ENCODE peak calls at places on chromosomes 11 and 22, in four cellular contexts. One of them, this sample, is unnamed.

GRCh38 chr11:19673924-19674390 is 38.7 kb upstream of the NAV2 start:
- DNase-seq in GM12878: no peak
- DNase-seq in K562: no peak
- DNase-seq in H1: peak; percentile 54
- DNase-seq in this sample: no peak

GRCh38 chr11:73361953-73362776 is 14.0 kb upstream of the RELT start:
- DNase-seq in GM12878: no peak
- DNase-seq in K562: peak; percentile 98
- DNase-seq in H1: peak; percentile 99
- DNase-seq in this sample: no peak

GRCh38 chr22:45604239-45604711 is 67.4 kb upstream of the ATXN10 start:
- DNase-seq in K562: no peak
- DNase-seq in GM12878: no peak
- DNase-seq in H1: no peak
- DNase-seq in this sample: no peak

GRCh38 chr11:11660351-11660750 is 38.5 kb upstream of the GALNT18 start:
- DNase-seq in GM12878: no peak
- DNase-seq in H1: no peak
- DNase-seq in K562: no peak
- DNase-seq in this sample: no peak

GRCh38 chr22:30861131-30861530 is 107.4 kb downstream of the MORC2 start:
- DNase-seq in H1: peak; percentile 38
- DNase-seq in GM12878: no peak
- DNase-seq in K562: no peak
- DNase-seq in this sample: no peak

GRCh38 chr11:129314381-129314780 is 61.3 kb upstream of the BARX2 start:
- DNase-seq in GM12878: no peak
- DNase-seq in K562: no peak
- DNase-seq in H1: no peak
- DNase-seq in this sample: no peak

GRCh38 chr11:86064236-86064803 is 4.6 kb downstream of the PICALM start:
- DNase-seq in K562: no peak
- DNase-seq in GM12878: no peak
- DNase-seq in H1: no peak
- DNase-seq in this sample: no peak

GRCh38 chr22:32325811-32326237 is 31.8 kb upstream of the RFPL3 start:
- DNase-seq in K562: no peak
- DNase-seq in GM12878: no peak
- DNase-seq in H1: peak; percentile 61
- DNase-seq in this sample: no peak

GRCh38 chr11:119051440-119052162 is 5.4 kb downstream of the HYOU1 start:
- DNase-seq in H1: no peak
- DNase-seq in K562: peak; percentile 5
- DNase-seq in GM12878: peak; percentile 51
- DNase-seq in this sample: no peak

GRCh38 chr11:130024356-130024755 is 21.7 kb upstream of the PRDM10 start:
- DNase-seq in GM12878: no peak
- DNase-seq in H1: no peak
- DNase-seq in K562: no peak
- DNase-seq in this sample: no peak

GRCh38 chr11:67282155-67282875 is 6.8 kb upstream of the ANKRD13D start:
- DNase-seq in K562: no peak
- DNase-seq in H1: no peak
- DNase-seq in GM12878: no peak
- DNase-seq in this sample: no peak

GRCh38 chr11:86559311-86559945 is 113.0 kb downstream of the ME3 start:
- DNase-seq in GM12878: no peak
- DNase-seq in H1: no peak
- DNase-seq in K562: no peak
- DNase-seq in this sample: no peak

GRCh38 chr11:2092464-2092910 is 46.7 kb downstream of the IGF2 start:
- DNase-seq in K562: no peak
- DNase-seq in GM12878: no peak
- DNase-seq in H1: no peak
- DNase-seq in this sample: no peak

GRCh38 chr11:2094354-2095197 is 44.6 kb downstream of the IGF2 start:
- DNase-seq in K562: no peak
- DNase-seq in GM12878: no peak
- DNase-seq in H1: no peak
- DNase-seq in this sample: no peak

GRCh38 chr11:2093575-2094353 is 45.4 kb downstream of the IGF2 start:
- DNase-seq in GM12878: no peak
- DNase-seq in K562: no peak
- DNase-seq in H1: no peak
- DNase-seq in this sample: no peak

GRCh38 chr11:2091786-2092463 is 47.3 kb downstream of the IGF2 start:
- DNase-seq in K562: no peak
- DNase-seq in H1: no peak
- DNase-seq in GM12878: no peak
- DNase-seq in this sample: no peak

GRCh38 chr11:2092956-2093412 is 46.2 kb downstream of the IGF2 start:
- DNase-seq in H1: no peak
- DNase-seq in GM12878: no peak
- DNase-seq in K562: no peak
- DNase-seq in this sample: no peak
- TF ChIP-seq HDAC2 in H1: no peak
- TF ChIP-seq HDAC2 in GM12878: no peak
- TF ChIP-seq HDAC2 in K562: no peak
- TF ChIP-seq HDAC2 in this sample: no peak

GRCh38 chr22:36871669-36872081 is 10.9 kb downstream of the NCF4 start:
- DNase-seq in GM12878: no peak
- DNase-seq in K562: no peak
- DNase-seq in H1: no peak
- DNase-seq in this sample: no peak
- TF ChIP-seq TAF1 in GM12878: no peak
- TF ChIP-seq TAF1 in K562: no peak
- TF ChIP-seq TAF1 in H1: no peak
- TF ChIP-seq TAF1 in this sample: no peak

GRCh38 chr11:62075438-62075837 is 48.4 kb upstream of the INCENP start:
- DNase-seq in H1: no peak
- DNase-seq in K562: no peak
- DNase-seq in GM12878: no peak
- DNase-seq in this sample: no peak

GRCh38 chr11:62082292-62082657 is 41.5 kb upstream of the INCENP start:
- DNase-seq in K562: no peak
- DNase-seq in H1: no peak
- DNase-seq in GM12878: no peak
- DNase-seq in this sample: no peak

GRCh38 chr11:62073061-62073460 is 50.8 kb upstream of the INCENP start:
- DNase-seq in H1: no peak
- DNase-seq in K562: no peak
- DNase-seq in GM12878: no peak
- DNase-seq in this sample: no peak

GRCh38 chr11:62081378-62082291 is 42.2 kb upstream of the INCENP start:
- DNase-seq in K562: peak; percentile 78
- DNase-seq in H1: peak; percentile 95
- DNase-seq in GM12878: peak; percentile 8
- DNase-seq in this sample: peak; percentile 46

GRCh38 chr11:62077136-62077535 is 46.7 kb upstream of the INCENP start:
- DNase-seq in H1: no peak
- DNase-seq in GM12878: no peak
- DNase-seq in K562: no peak
- DNase-seq in this sample: no peak
- TF ChIP-seq HDAC2 in H1: no peak
- TF ChIP-seq HDAC2 in GM12878: no peak
- TF ChIP-seq HDAC2 in K562: no peak
- TF ChIP-seq HDAC2 in this sample: no peak

GRCh38 chr11:123546515-123546914 is 107.9 kb downstream of the SCN3B start:
- DNase-seq in GM12878: no peak
- DNase-seq in H1: no peak
- DNase-seq in K562: no peak
- DNase-seq in this sample: no peak

GRCh38 chr11:123544631-123545375 is 109.6 kb downstream of the SCN3B start:
- DNase-seq in H1: no peak
- DNase-seq in K562: no peak
- DNase-seq in GM12878: no peak
- DNase-seq in this sample: no peak

GRCh38 chr11:123545726-123546125 is 108.7 kb downstream of the SCN3B start:
- DNase-seq in GM12878: no peak
- DNase-seq in H1: no peak
- DNase-seq in K562: no peak
- DNase-seq in this sample: no peak

GRCh38 chr11:123548774-123549173 is 105.7 kb downstream of the SCN3B start:
- DNase-seq in H1: no peak
- DNase-seq in K562: no peak
- DNase-seq in GM12878: no peak
- DNase-seq in this sample: no peak

DNA sequence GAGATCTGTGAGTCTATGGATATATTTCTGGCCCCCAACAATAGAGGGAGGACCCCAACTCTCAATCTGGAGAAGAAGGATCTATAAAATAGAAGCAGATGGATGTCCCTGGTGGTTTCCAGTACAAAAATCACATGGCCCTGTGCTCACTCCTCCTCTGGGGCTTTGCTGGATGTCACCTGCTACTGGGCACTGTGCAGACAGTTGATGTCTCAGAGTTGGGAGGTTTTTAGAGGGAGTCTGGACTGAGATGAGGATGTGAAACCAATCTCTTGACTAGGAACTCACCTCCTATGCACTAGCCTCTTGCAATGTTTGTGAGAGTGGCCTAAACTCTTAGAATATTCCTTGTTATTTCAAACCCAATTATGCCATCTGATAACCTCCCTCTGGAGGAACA is 107.2 kb downstream of the SCN3B start:
- DNase-seq in K562: no peak
- DNase-seq in GM12878: peak; percentile 34
- DNase-seq in H1: no peak
- DNase-seq in this sample: no peak
- TF ChIP-seq TAF1 in K562: no peak
- TF ChIP-seq TAF1 in GM12878: no peak
- TF ChIP-seq TAF1 in H1: no peak
- TF ChIP-seq TAF1 in this sample: no peak

GRCh38 chr11:123678246-123678645 is 23.8 kb upstream of the SCN3B start:
- DNase-seq in GM12878: no peak
- DNase-seq in H1: no peak
- DNase-seq in K562: no peak
- DNase-seq in this sample: no peak
- TF ChIP-seq HDAC2 in GM12878: no peak
- TF ChIP-seq HDAC2 in H1: no peak
- TF ChIP-seq HDAC2 in K562: no peak
- TF ChIP-seq HDAC2 in this sample: no peak

DNA sequence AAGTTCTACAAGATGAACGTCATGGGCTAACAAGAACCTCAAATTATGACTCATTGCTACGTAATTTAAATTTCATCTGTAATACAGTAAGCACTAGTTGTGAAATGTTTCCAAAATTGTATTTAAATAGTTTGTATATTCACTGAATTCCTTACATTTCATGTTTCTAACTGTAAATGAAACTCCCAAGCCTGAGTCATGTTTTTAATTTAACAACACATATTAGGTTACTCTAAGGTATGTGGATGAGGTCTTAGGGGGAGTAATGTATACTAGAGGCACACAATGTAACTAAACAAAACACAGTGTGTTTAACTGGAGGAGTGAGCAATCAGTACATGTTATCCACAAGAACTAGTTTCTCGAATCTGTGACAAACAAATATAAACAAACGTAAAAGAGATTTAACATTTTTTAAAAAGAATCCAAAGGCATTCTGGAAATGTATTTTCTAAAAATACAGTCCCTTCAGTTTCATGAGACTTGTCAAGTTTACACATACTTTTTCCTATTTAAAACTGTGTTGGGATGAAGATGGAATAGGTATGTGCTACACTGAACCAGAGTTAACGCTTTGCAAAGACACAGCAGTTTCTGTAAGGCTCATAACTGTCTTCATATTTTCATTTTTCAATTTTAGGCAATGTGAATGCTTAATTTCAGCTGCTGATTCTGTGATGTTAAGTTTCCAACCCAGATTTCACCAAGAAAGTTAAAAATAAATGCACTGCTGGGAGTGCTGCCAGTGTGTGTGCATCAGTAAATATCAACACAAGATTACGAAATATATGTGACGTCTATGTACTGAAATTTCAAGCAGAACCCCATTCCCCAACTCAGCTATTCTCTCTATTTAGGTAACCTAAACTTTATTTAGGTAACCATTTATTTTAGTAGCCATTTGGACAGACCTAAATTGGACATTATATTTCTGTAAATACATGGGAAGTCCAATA is 52.6 kb downstream of the PITPNB start:
- DNase-seq in H1: no peak
- DNase-seq in K562: no peak
- DNase-seq in GM12878: no peak
- DNase-seq in this sample: peak; percentile 43
- TF ChIP-seq TAF1 in H1: no peak
- TF ChIP-seq TAF1 in K562: no peak
- TF ChIP-seq TAF1 in GM12878: no peak
- TF ChIP-seq TAF1 in this sample: no peak

DNA sequence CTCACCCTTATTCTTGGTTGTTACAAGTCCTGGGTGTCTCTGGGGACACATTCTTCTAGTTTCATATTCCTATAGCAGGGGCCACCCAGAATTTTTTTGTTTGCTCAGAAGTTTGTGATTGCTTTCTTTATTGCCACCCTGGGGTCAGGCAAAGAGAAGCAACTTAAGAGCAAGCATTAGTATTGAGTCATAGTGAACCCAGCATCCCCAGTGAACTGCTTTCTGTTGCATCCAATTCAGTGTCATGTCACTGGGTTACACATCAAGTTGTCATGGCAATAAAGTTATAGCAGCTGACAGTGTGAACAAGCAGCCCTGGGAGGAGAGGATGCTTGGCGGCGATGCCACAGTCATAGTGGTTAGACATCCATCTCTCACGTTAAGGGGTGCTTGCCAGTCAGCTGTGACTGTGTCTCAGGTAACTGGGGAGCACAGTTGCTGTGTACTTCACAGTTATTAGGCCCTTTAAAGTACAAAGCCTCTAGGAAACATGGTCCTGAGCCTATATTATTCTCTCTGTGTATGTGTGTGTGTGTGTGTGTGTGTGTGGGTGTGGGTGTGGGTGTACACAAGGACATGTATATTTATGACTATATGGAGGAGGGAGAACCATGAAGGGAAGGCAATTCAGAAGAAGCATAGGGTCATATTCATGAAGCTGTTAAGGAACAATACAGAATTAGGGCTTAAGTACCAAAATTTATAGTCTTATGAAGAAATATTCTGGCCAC is 52.5 kb downstream of the TRIM44 start:
- DNase-seq in GM12878: peak; percentile 77
- DNase-seq in K562: no peak
- DNase-seq in H1: no peak
- DNase-seq in this sample: no peak
- TF ChIP-seq HDAC2 in GM12878: no peak
- TF ChIP-seq HDAC2 in K562: no peak
- TF ChIP-seq HDAC2 in H1: no peak
- TF ChIP-seq HDAC2 in this sample: no peak

DNA sequence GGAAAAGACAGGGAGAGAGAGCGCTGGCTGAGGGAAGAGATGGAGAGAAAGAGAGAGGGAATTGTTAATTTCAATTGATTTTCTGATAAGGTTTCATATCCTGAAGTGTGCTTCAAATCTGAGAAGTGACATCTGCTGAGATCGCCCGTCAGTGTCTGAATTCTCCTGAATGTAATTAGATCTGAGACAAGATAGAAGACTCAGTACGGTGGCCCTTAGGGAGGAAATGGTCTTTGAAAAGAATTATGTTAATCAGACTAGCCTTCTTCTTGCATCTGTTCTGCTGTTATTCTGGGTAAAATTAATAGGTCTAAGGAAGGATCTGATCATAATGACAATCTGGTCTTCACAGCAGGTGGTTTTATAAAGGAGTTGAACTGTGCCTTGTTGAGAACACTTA is 169.3 kb downstream of the NXPE2 start:
- DNase-seq in H1: no peak
- DNase-seq in GM12878: no peak
- DNase-seq in K562: no peak
- DNase-seq in this sample: no peak
- TF ChIP-seq TAF1 in H1: no peak
- TF ChIP-seq TAF1 in GM12878: no peak
- TF ChIP-seq TAF1 in K562: no peak
- TF ChIP-seq TAF1 in this sample: no peak

This sample was measured in HepG2.